ENCODE peak calls at places on chromosomes 3 and 15, in four cellular contexts. Y, J, T and W are unnamed samples.

GRCh38 chr15:27694506-27695077 is 404.5 kb downstream of the OCA2 start:
- DNase-seq in Y (no peak), J (no peak), T (peak; percentile 22), W (no peak)

GRCh38 chr15:31276596-31277298 is 49.9 kb upstream of the KLF13 start:
- DNase-seq in Y (no peak), J (no peak), T (no peak), W (no peak)

GRCh38 chr3:45605569-45605968 is 11.0 kb downstream of the LIMD1 start:
- DNase-seq in Y (no peak), J (no peak), T (no peak), W (no peak)

GRCh38 chr15:20665653-20666052 is 124.1 kb upstream of the GOLGA6L6 start:
- DNase-seq in Y (no peak), J (no peak), T (no peak), W (no peak)

GRCh38 chr3:14256046-14256445 is 77.4 kb downstream of the LSM3 start:
- DNase-seq in Y (no peak), J (no peak), T (no peak), W (no peak)

GRCh38 chr15:43302155-43302554 is 28.2 kb downstream of the LCMT2 start:
- DNase-seq in Y (no peak), J (no peak), T (no peak), W (no peak)

GRCh38 chr15:71785996-71786395 is 24.4 kb upstream of the NR2E3 start:
- DNase-seq in Y (no peak), J (no peak), T (no peak), W (no peak)

GRCh38 chr15:83559310-83559966 is 94.5 kb upstream of the ADAMTSL3 start:
- DNase-seq in Y (peak; percentile 85), J (peak; percentile 19), T (peak; percentile 79), W (peak; percentile 43)

GRCh38 chr3:42314411-42314810 is 48.4 kb upstream of the CCK start:
- DNase-seq in Y (peak; percentile 58), J (no peak), T (peak; percentile 11), W (no peak)

GRCh38 chr3:64650096-64650622 is 37.6 kb downstream of the ADAMTS9 start:
- DNase-seq in Y (no peak), J (no peak), T (no peak), W (no peak)

GRCh38 chr15:54462511-54462913 is 484.3 kb downstream of the UNC13C start:
- DNase-seq in Y (no peak), J (no peak), T (no peak), W (no peak)

GRCh38 chr3:127655641-127656040 is 17.1 kb upstream of the ABTB1 start:
- DNase-seq in Y (no peak), J (no peak), T (no peak), W (no peak)

GRCh38 chr15:56919708-56920637 is 1.5 kb downstream of the TCF12 start:
- DNase-seq in Y (peak; percentile 72), J (peak; percentile 14), T (peak; percentile 67), W (no peak)

GRCh38 chr3:26484140-26484539 is 138.4 kb upstream of the LRRC3B start:
- DNase-seq in Y (peak; percentile 74), J (no peak), T (peak; percentile 53), W (no peak)

GRCh38 chr3:152943645-152944044 is 108.7 kb downstream of the P2RY1 start:
- DNase-seq in Y (no peak), J (no peak), T (no peak), W (no peak)

GRCh38 chr15:31106495-31107300 is 5.2 kb upstream of the TRPM1 start:
- DNase-seq in Y (no peak), J (no peak), T (no peak), W (no peak)

GRCh38 chr3:33980252-33980651 is 181.8 kb downstream of the PDCD6IP start:
- DNase-seq in Y (peak; percentile 46), J (no peak), T (peak; percentile 51), W (no peak)

GRCh38 chr3:171833006-171833405 is 10.1 kb upstream of the TMEM212 start:
- DNase-seq in Y (no peak), J (no peak), T (no peak), W (no peak)

GRCh38 chr3:146892041-146892440 is 286.9 kb upstream of the PLSCR5 start:
- DNase-seq in Y (peak; percentile 36), J (no peak), T (no peak), W (no peak)

GRCh38 chr15:63463793-63464192 is 40.6 kb upstream of the USP3 start:
- DNase-seq in Y (no peak), J (no peak), T (no peak), W (no peak)

GRCh38 chr15:84891339-84891738 is 6.9 kb downstream of the SLC28A1 start:
- DNase-seq in Y (no peak), J (no peak), T (no peak), W (no peak)

GRCh38 chr3:132032959-132033358 is 1.9 kb downstream of the CPNE4 start:
- DNase-seq in Y (no peak), J (no peak), T (no peak), W (no peak)

GRCh38 chr3:30467596-30468238 is 138.7 kb upstream of the TGFBR2 start:
- DNase-seq in Y (no peak), J (no peak), T (no peak), W (no peak)

GRCh38 chr3:144104146-144104545 is 132.5 kb downstream of the DIPK2A start:
- DNase-seq in Y (no peak), J (no peak), T (peak; percentile 78), W (no peak)

GRCh38 chr3:161759444-161759843 is 262.8 kb downstream of the OTOL1 start:
- DNase-seq in Y (no peak), J (no peak), T (no peak), W (no peak)

GRCh38 chr15:48285329-48286214 is 45.7 kb upstream of the DUT start:
- DNase-seq in Y (peak; percentile 93), J (peak; percentile 35), T (peak; percentile 79), W (peak; percentile 7)

GRCh38 chr3:185737740-185738680 is 86.8 kb downstream of the IGF2BP2 start:
- DNase-seq in Y (no peak), J (no peak), T (no peak), W (no peak)

GRCh38 chr15:31049682-31050606 is 51.6 kb downstream of the TRPM1 start:
- DNase-seq in Y (no peak), J (no peak), T (no peak), W (no peak)

GRCh38 chr15:80856400-80856799 is 77.2 kb downstream of the CEMIP start:
- DNase-seq in Y (peak; percentile 63), J (no peak), T (peak; percentile 32), W (no peak)

GRCh38 chr3:188185717-188186236 is 31.8 kb downstream of the LPP start:
- DNase-seq in Y (no peak), J (no peak), T (peak; percentile 59), W (no peak)

GRCh38 chr3:23490459-23490858 is 287.3 kb downstream of the UBE2E2 start:
- DNase-seq in Y (no peak), J (no peak), T (no peak), W (no peak)

GRCh38 chr15:70792171-70792573 is 28.8 kb upstream of the UACA start:
- DNase-seq in Y (no peak), J (no peak), T (no peak), W (no peak)

GRCh38 chr15:101017935-101018849 is 99.0 kb downstream of the LRRK1 start:
- DNase-seq in Y (no peak), J (no peak), T (no peak), W (no peak)

GRCh38 chr3:20511863-20512262 is 325.9 kb upstream of the SGO1 start:
- DNase-seq in Y (peak; percentile 83), J (no peak), T (peak; percentile 69), W (no peak)

GRCh38 chr3:3631114-3631513 is 168.1 kb upstream of the LRRN1 start:
- DNase-seq in Y (no peak), J (no peak), T (no peak), W (no peak)

GRCh38 chr15:53490341-53490740 is 269.1 kb downstream of the WDR72 start:
- DNase-seq in Y (no peak), J (no peak), T (no peak), W (no peak)

GRCh38 chr15:64774556-64775523 is 549 bp downstream of the RBPMS2 start:
- DNase-seq in Y (peak; percentile 45), J (peak; percentile 16), T (peak; percentile 76), W (no peak)
- H3K4me3 ChIP-seq in Y (peak overlapping the region; percentile 98), J (no peak overlapping the region), T (peak overlapping the region; percentile 84), W (no peak overlapping the region)

GRCh38 chr3:123401836-123402530 is 46.9 kb downstream of the ADCY5 start:
- DNase-seq in Y (no peak), J (no peak), T (no peak), W (no peak)
- H3K4me1 ChIP-seq in Y (peaks cover 5% of the 10 kb centered on the region), J (no peaks in the 10 kb centered on the region), T (no peaks in the 10 kb centered on the region), W (no peaks in the 10 kb centered on the region)

GRCh38 chr15:40104296-40104864 is 4.3 kb downstream of the BMF start:
- DNase-seq in Y (no peak), J (no peak), T (no peak), W (no peak)

GRCh38 chr15:40104865-40105516 is 3.7 kb downstream of the BMF start:
- DNase-seq in Y (peak; percentile 97), J (peak; percentile 70), T (peak; percentile 94), W (peak; percentile 68)

GRCh38 chr15:40103124-40103858 is 5.4 kb downstream of the BMF start:
- DNase-seq in Y (peak; percentile 96), J (no peak), T (peak; percentile 75), W (no peak)

GRCh38 chr15:40105517-40106202 is 3.0 kb downstream of the BMF start:
- DNase-seq in Y (no peak), J (no peak), T (no peak), W (no peak)

DNA sequence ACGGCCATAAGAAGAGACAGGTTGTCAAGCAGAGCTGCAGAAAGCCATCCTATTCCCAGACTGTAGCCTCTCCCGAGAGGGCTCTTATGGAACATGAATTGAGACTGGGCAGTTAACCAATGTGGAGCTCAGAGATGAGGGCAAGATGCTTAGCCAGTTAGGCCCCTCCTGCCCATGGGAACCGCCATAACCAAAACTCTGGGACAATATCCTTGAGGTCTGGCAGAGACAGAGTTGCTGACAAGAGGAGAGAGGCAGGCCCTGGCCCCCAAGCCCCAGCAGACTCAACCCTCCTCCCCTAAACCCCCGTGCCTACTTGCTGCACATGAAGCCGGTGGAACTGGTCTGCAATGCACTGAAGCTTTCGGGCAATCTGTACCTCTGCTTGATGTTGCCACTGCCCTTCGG is 4.8 kb downstream of the BMF start:
- DNase-seq in Y (no peak), J (no peak), T (no peak), W (no peak)
- H3K27ac ChIP-seq in Y (peak overlapping the region; percentile 26), J (no peak overlapping the region), T (no peak overlapping the region), W (no peak overlapping the region)

DNA sequence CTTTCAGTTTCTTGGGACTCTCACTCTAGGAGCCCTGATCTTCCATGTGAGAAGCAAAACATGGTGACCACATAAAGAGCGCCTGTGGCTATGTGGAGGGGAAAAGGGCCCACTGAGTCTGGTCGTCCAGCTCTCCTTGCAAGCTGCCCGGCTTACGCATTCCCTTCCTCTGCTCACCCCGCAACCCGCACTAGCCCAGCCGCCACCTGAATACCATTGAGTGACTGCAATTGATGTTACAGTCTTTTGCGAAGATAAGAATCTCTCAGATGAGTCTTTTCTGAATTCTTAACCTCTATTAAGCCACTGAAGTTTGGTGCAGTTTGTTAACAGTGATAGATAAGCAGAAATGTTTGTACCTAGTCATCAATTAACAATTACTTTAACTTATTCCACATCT is 589.0 kb upstream of the DPPA4 start:
- DNase-seq in Y (no peak), J (no peak), T (no peak), W (no peak)
- H3K4me3 ChIP-seq in Y (no peak overlapping the region), J (no peak overlapping the region), T (no peak overlapping the region), W (no peak overlapping the region)